ENCODE peak calls at places on chromosomes 13 and 19, in six cellular contexts. One of them, this sample, is unnamed. For H3K36me3 and H3K4me1, the result is how much of the 10 kb centered on the place peaks cover.

GRCh38 chr19:35106291-35106583 is 9.4 kb upstream of the FXYD3 start:
- DNase-seq in lung: no peak
- DNase-seq in IMR-90: no peak
- DNase-seq in testis: no peak
- DNase-seq in PC-9: no peak
- DNase-seq in CD8-positive, alpha-beta memory T cell: no peak
- DNase-seq in this sample: no peak

GRCh38 chr19:6690160-6690885 is 20.4 kb upstream of the TNFSF14 start:
- DNase-seq in lung: no peak
- DNase-seq in IMR-90: no peak
- DNase-seq in testis: no peak
- DNase-seq in PC-9: no peak
- DNase-seq in CD8-positive, alpha-beta memory T cell: no peak
- DNase-seq in this sample: no peak

GRCh38 chr19:6952956-6953355 is 65.6 kb downstream of the ADGRE1 start:
- DNase-seq in lung: no peak
- DNase-seq in IMR-90: no peak
- DNase-seq in testis: peak
- DNase-seq in PC-9: no peak
- DNase-seq in CD8-positive, alpha-beta memory T cell: no peak
- DNase-seq in this sample: no peak

GRCh38 chr13:46663644-46664043 is 110.7 kb downstream of the LRCH1 start:
- DNase-seq in lung: no peak
- DNase-seq in IMR-90: no peak
- DNase-seq in testis: no peak
- DNase-seq in PC-9: no peak
- DNase-seq in CD8-positive, alpha-beta memory T cell: no peak
- DNase-seq in this sample: no peak

GRCh38 chr19:35272954-35273649 is 4.3 kb downstream of the USF2 start:
- DNase-seq in lung: no peak
- DNase-seq in IMR-90: no peak
- DNase-seq in testis: no peak
- DNase-seq in PC-9: no peak
- DNase-seq in CD8-positive, alpha-beta memory T cell: no peak
- DNase-seq in this sample: no peak

GRCh38 chr19:11373166-11373884 is 1.1 kb upstream of the SWSAP1 start:
- DNase-seq in lung: no peak
- DNase-seq in IMR-90: no peak
- DNase-seq in testis: peak
- DNase-seq in PC-9: no peak
- DNase-seq in CD8-positive, alpha-beta memory T cell: no peak
- DNase-seq in this sample: peak

GRCh38 chr13:46492946-46493345 is 60.0 kb upstream of the LRCH1 start:
- DNase-seq in lung: no peak
- DNase-seq in IMR-90: peak
- DNase-seq in testis: no peak
- DNase-seq in PC-9: peak
- DNase-seq in CD8-positive, alpha-beta memory T cell: no peak
- DNase-seq in this sample: no peak

GRCh38 chr13:28494861-28495585 is at the start of gene FLT1:
- DNase-seq in lung: no peak
- DNase-seq in IMR-90: peak
- DNase-seq in testis: peak
- DNase-seq in PC-9: no peak
- DNase-seq in CD8-positive, alpha-beta memory T cell: no peak
- DNase-seq in this sample: peak

GRCh38 chr13:77836423-77836822 is 82.2 kb downstream of the EDNRB start:
- DNase-seq in lung: no peak
- DNase-seq in IMR-90: peak
- DNase-seq in testis: no peak
- DNase-seq in PC-9: no peak
- DNase-seq in CD8-positive, alpha-beta memory T cell: no peak
- DNase-seq in this sample: no peak

GRCh38 chr13:26342898-26343297 is 89.0 kb downstream of the CDK8 start:
- DNase-seq in lung: no peak
- DNase-seq in IMR-90: no peak
- DNase-seq in testis: no peak
- DNase-seq in PC-9: no peak
- DNase-seq in CD8-positive, alpha-beta memory T cell: no peak
- DNase-seq in this sample: no peak

GRCh38 chr19:3463959-3464796 is 16.1 kb downstream of the SMIM24 start:
- DNase-seq in lung: no peak
- DNase-seq in IMR-90: no peak
- DNase-seq in testis: no peak
- DNase-seq in PC-9: no peak
- DNase-seq in CD8-positive, alpha-beta memory T cell: no peak
- DNase-seq in this sample: no peak
- H3K36me3 ChIP-seq in lung: under half
- H3K36me3 ChIP-seq in IMR-90: under half
- H3K36me3 ChIP-seq in testis: under half
- H3K36me3 ChIP-seq in PC-9: under half
- H3K36me3 ChIP-seq in CD8-positive, alpha-beta memory T cell: under half
- H3K36me3 ChIP-seq in this sample: under half

GRCh38 chr19:3670258-3670795 is 29.9 kb downstream of the PIP5K1C start:
- DNase-seq in lung: no peak
- DNase-seq in IMR-90: peak
- DNase-seq in testis: peak
- DNase-seq in PC-9: no peak
- DNase-seq in CD8-positive, alpha-beta memory T cell: no peak
- DNase-seq in this sample: peak
- H3K4me3 ChIP-seq in lung: no peak
- H3K4me3 ChIP-seq in IMR-90: no peak
- H3K4me3 ChIP-seq in testis: no peak
- H3K4me3 ChIP-seq in PC-9: no peak
- H3K4me3 ChIP-seq in CD8-positive, alpha-beta memory T cell: no peak
- H3K4me3 ChIP-seq in this sample: no peak

DNA sequence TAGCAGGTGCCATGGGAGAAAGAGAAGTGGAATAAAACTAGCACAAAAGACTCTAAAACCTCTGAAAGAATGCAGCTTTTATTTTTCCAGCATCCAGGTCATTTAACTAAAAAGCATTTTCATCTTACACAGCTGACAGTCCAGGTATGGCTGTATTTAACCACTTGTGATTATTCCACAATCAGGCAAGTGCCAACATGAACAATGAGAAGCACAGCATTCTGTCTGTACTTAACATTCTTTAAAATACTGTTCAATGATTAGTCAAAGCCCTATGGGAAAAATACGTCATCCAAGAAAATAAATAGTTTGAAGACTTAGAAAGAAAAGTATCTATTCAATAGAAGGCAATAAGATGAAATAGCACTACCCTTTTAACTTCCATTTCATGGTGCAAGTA is 246.9 kb downstream of the LIG4 start:
- DNase-seq in lung: no peak
- DNase-seq in IMR-90: no peak
- DNase-seq in testis: no peak
- DNase-seq in PC-9: no peak
- DNase-seq in CD8-positive, alpha-beta memory T cell: no peak
- DNase-seq in this sample: no peak
- H3K4me1 ChIP-seq in lung: under half
- H3K4me1 ChIP-seq in IMR-90: under half
- H3K4me1 ChIP-seq in testis: under half
- H3K4me1 ChIP-seq in PC-9: under half
- H3K4me1 ChIP-seq in CD8-positive, alpha-beta memory T cell: under half
- H3K4me1 ChIP-seq in this sample: under half

GRCh38 chr19:19447536-19448237 is 42.2 kb downstream of the GATAD2A start:
- DNase-seq in lung: no peak
- DNase-seq in IMR-90: peak
- DNase-seq in testis: no peak
- DNase-seq in PC-9: no peak
- DNase-seq in CD8-positive, alpha-beta memory T cell: peak
- DNase-seq in this sample: no peak

GRCh38 chr19:19448238-19448544 is 42.7 kb downstream of the GATAD2A start:
- DNase-seq in lung: no peak
- DNase-seq in IMR-90: no peak
- DNase-seq in testis: no peak
- DNase-seq in PC-9: no peak
- DNase-seq in CD8-positive, alpha-beta memory T cell: no peak
- DNase-seq in this sample: peak

GRCh38 chr19:19452241-19453128 is 47.0 kb downstream of the GATAD2A start:
- DNase-seq in lung: no peak
- DNase-seq in IMR-90: no peak
- DNase-seq in testis: no peak
- DNase-seq in PC-9: no peak
- DNase-seq in CD8-positive, alpha-beta memory T cell: no peak
- DNase-seq in this sample: no peak

GRCh38 chr19:19453129-19453461 is 47.6 kb downstream of the GATAD2A start:
- DNase-seq in lung: no peak
- DNase-seq in IMR-90: no peak
- DNase-seq in testis: no peak
- DNase-seq in PC-9: no peak
- DNase-seq in CD8-positive, alpha-beta memory T cell: no peak
- DNase-seq in this sample: no peak

GRCh38 chr19:19451429-19452240 is 46.2 kb downstream of the GATAD2A start:
- DNase-seq in lung: peak
- DNase-seq in IMR-90: no peak
- DNase-seq in testis: no peak
- DNase-seq in PC-9: no peak
- DNase-seq in CD8-positive, alpha-beta memory T cell: peak
- DNase-seq in this sample: no peak
- H3K36me3 ChIP-seq in lung: under half
- H3K36me3 ChIP-seq in IMR-90: under half
- H3K36me3 ChIP-seq in testis: under half
- H3K36me3 ChIP-seq in PC-9: under half
- H3K36me3 ChIP-seq in CD8-positive, alpha-beta memory T cell: under half
- H3K36me3 ChIP-seq in this sample: under half

GRCh38 chr19:41324921-41325639 is 15.1 kb downstream of the CCDC97 start:
- DNase-seq in lung: no peak
- DNase-seq in IMR-90: peak
- DNase-seq in testis: no peak
- DNase-seq in PC-9: peak
- DNase-seq in CD8-positive, alpha-beta memory T cell: peak
- DNase-seq in this sample: peak
- H3K4me3 ChIP-seq in lung: no peak
- H3K4me3 ChIP-seq in IMR-90: no peak
- H3K4me3 ChIP-seq in testis: no peak
- H3K4me3 ChIP-seq in PC-9: no peak
- H3K4me3 ChIP-seq in CD8-positive, alpha-beta memory T cell: no peak
- H3K4me3 ChIP-seq in this sample: peak

DNA sequence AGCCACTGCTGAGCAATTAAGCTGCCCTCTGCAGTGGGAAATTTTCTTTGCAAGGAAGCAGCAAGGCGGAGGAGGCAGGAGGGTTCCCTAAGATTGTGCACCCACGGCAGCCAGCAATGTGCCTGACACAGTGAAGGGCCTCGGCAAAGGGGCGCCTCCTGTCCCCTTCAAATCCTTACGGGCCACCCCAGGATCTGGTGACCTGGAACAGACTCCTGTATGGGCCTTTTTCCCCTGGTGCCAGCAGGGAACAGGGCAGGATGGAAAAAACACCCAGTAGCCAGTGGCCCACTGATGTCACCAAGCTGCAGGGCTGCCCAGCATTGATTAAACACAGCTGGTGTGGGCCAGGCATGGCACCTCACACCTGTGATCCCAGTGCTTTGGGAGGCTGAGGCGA is 86.7 kb downstream of the GNG7 start:
- DNase-seq in lung: no peak
- DNase-seq in IMR-90: no peak
- DNase-seq in testis: no peak
- DNase-seq in PC-9: no peak
- DNase-seq in CD8-positive, alpha-beta memory T cell: peak
- DNase-seq in this sample: no peak
- H3K4me1 ChIP-seq in lung: under half
- H3K4me1 ChIP-seq in IMR-90: under half
- H3K4me1 ChIP-seq in testis: under half
- H3K4me1 ChIP-seq in PC-9: under half
- H3K4me1 ChIP-seq in CD8-positive, alpha-beta memory T cell: half or more
- H3K4me1 ChIP-seq in this sample: under half

GRCh38 chr13:90258129-90258528 is 1089.4 kb upstream of the MIR17HG start:
- DNase-seq in lung: no peak
- DNase-seq in IMR-90: no peak
- DNase-seq in testis: no peak
- DNase-seq in PC-9: no peak
- DNase-seq in CD8-positive, alpha-beta memory T cell: no peak
- DNase-seq in this sample: no peak

GRCh38 chr13:90261343-90261742 is 1086.1 kb upstream of the MIR17HG start:
- DNase-seq in lung: no peak
- DNase-seq in IMR-90: no peak
- DNase-seq in testis: no peak
- DNase-seq in PC-9: no peak
- DNase-seq in CD8-positive, alpha-beta memory T cell: no peak
- DNase-seq in this sample: no peak

GRCh38 chr13:90254437-90254836 is 1093.0 kb upstream of the MIR17HG start:
- DNase-seq in lung: no peak
- DNase-seq in IMR-90: no peak
- DNase-seq in testis: no peak
- DNase-seq in PC-9: no peak
- DNase-seq in CD8-positive, alpha-beta memory T cell: no peak
- DNase-seq in this sample: no peak

GRCh38 chr13:90253806-90254205 is 1093.7 kb upstream of the MIR17HG start:
- DNase-seq in lung: no peak
- DNase-seq in IMR-90: no peak
- DNase-seq in testis: no peak
- DNase-seq in PC-9: no peak
- DNase-seq in CD8-positive, alpha-beta memory T cell: no peak
- DNase-seq in this sample: no peak

DNA sequence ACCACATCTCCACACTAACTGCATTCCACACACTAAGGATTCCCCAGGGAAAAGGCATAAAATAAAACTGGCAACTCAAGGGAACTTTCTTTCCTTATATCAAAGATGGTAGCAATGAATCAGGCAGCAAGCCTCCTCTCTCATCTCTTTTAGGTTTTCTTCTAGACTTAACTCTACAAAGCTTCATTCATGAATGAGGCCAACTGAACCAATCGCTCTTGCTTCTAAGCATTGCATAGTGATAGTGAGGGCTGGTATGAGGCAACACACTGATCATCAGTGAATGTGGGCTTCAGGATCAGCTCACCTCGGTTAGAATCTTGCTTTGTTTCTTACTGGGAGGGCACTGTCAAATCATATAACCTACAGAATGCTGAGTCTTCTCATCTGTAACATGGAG is 1090.7 kb upstream of the MIR17HG start:
- DNase-seq in lung: no peak
- DNase-seq in IMR-90: no peak
- DNase-seq in testis: no peak
- DNase-seq in PC-9: no peak
- DNase-seq in CD8-positive, alpha-beta memory T cell: no peak
- DNase-seq in this sample: no peak
- H3K36me3 ChIP-seq in lung: under half
- H3K36me3 ChIP-seq in IMR-90: under half
- H3K36me3 ChIP-seq in testis: under half
- H3K36me3 ChIP-seq in PC-9: under half
- H3K36me3 ChIP-seq in CD8-positive, alpha-beta memory T cell: under half
- H3K36me3 ChIP-seq in this sample: under half

GRCh38 chr13:23965346-23965745 is 68.0 kb upstream of the C1QTNF9B start:
- DNase-seq in lung: no peak
- DNase-seq in IMR-90: no peak
- DNase-seq in testis: no peak
- DNase-seq in PC-9: no peak
- DNase-seq in CD8-positive, alpha-beta memory T cell: no peak
- DNase-seq in this sample: peak

GRCh38 chr13:23969672-23970071 is 72.4 kb upstream of the C1QTNF9B start:
- DNase-seq in lung: no peak
- DNase-seq in IMR-90: peak
- DNase-seq in testis: no peak
- DNase-seq in PC-9: no peak
- DNase-seq in CD8-positive, alpha-beta memory T cell: no peak
- DNase-seq in this sample: no peak

GRCh38 chr13:23966221-23966690 is 69.0 kb upstream of the C1QTNF9B start:
- DNase-seq in lung: no peak
- DNase-seq in IMR-90: no peak
- DNase-seq in testis: no peak
- DNase-seq in PC-9: no peak
- DNase-seq in CD8-positive, alpha-beta memory T cell: no peak
- DNase-seq in this sample: no peak

GRCh38 chr13:23963947-23964346 is 66.6 kb upstream of the C1QTNF9B start:
- DNase-seq in lung: no peak
- DNase-seq in IMR-90: peak
- DNase-seq in testis: no peak
- DNase-seq in PC-9: no peak
- DNase-seq in CD8-positive, alpha-beta memory T cell: no peak
- DNase-seq in this sample: no peak

GRCh38 chr13:23966691-23967615 is 69.7 kb upstream of the C1QTNF9B start:
- DNase-seq in lung: no peak
- DNase-seq in IMR-90: peak
- DNase-seq in testis: no peak
- DNase-seq in PC-9: no peak
- DNase-seq in CD8-positive, alpha-beta memory T cell: no peak
- DNase-seq in this sample: no peak
- H3K4me3 ChIP-seq in lung: no peak
- H3K4me3 ChIP-seq in IMR-90: no peak
- H3K4me3 ChIP-seq in testis: no peak
- H3K4me3 ChIP-seq in PC-9: no peak
- H3K4me3 ChIP-seq in CD8-positive, alpha-beta memory T cell: peak
- H3K4me3 ChIP-seq in this sample: no peak